ENCODE peak calls at places on chromosomes 16 and 17, in seven cellular contexts. I is progenitor cell of endocrine pancreas; X is CD4-positive, alpha-beta T cell; F is GM20000; B is activated CD8-positive, alpha-beta T cell treated with anti-CD3 and anti-CD28 coated beads for 36 hours; N is cardiac fibroblast; G is foreskin keratinocyte. E is an unnamed sample.

GRCh38 chr17:50765454-50766221 is 1.7 kb downstream of the ANKRD40CL start:
- DNase-seq in I (no peak), X (no peak), F (peak; percentile 45), B (no peak), N (no peak), G (no peak), E (no peak)

GRCh38 chr17:50498021-50498874 is 10.0 kb upstream of the MYCBPAP start:
- DNase-seq in I (no peak), X (no peak), F (no peak), B (no peak), N (no peak), G (no peak), E (no peak)

GRCh38 chr16:1525871-1526607 is 7.4 kb upstream of the TMEM204 start:
- DNase-seq in I (no peak), X (no peak), F (no peak), B (peak; percentile 37), N (no peak), G (no peak), E (no peak)

GRCh38 chr17:50063516-50064252 is 7.8 kb downstream of the ITGA3 start:
- DNase-seq in I (no peak), X (no peak), F (no peak), B (no peak), N (peak; percentile 23), G (no peak), E (no peak)

GRCh38 chr16:70766176-70766575 is 34.8 kb downstream of the VAC14 start:
- DNase-seq in I (no peak), X (no peak), F (no peak), B (no peak), N (no peak), G (no peak), E (no peak)

GRCh38 chr17:21358185-21358584 is 18.0 kb upstream of the KCNJ12 start:
- DNase-seq in I (no peak), X (no peak), F (no peak), B (no peak), N (no peak), G (no peak), E (no peak)

GRCh38 chr17:68310141-68310540 is 18.8 kb downstream of the ARSG start:
- DNase-seq in I (no peak), X (no peak), F (no peak), B (peak; percentile 83), N (no peak), G (no peak), E (no peak)

GRCh38 chr16:70476272-70477020 is 22.1 kb downstream of the FCSK start:
- DNase-seq in I (no peak), X (no peak), F (peak; percentile 96), B (peak; percentile 77), N (peak; percentile 65), G (peak; percentile 50), E (peak; percentile 98)

GRCh38 chr17:13157656-13158055 is 139.8 kb upstream of the ELAC2 start:
- DNase-seq in I (no peak), X (no peak), F (no peak), B (no peak), N (no peak), G (no peak), E (no peak)

GRCh38 chr16:59412275-59412841 is 678.2 kb upstream of the GOT2 start:
- DNase-seq in I (no peak), X (no peak), F (no peak), B (no peak), N (no peak), G (no peak), E (no peak)

GRCh38 chr16:15961060-15961511 is 11.7 kb downstream of the ABCC1 start:
- DNase-seq in I (no peak), X (peak; percentile 59), F (peak; percentile 78), B (peak; percentile 90), N (no peak), G (no peak), E (peak; percentile 77)

GRCh38 chr17:76130473-76130872 is 10.6 kb downstream of the FOXJ1 start:
- DNase-seq in I (no peak), X (no peak), F (no peak), B (no peak), N (no peak), G (no peak), E (no peak)

GRCh38 chr16:12124742-12125141 is 148.2 kb downstream of the SNX29 start:
- DNase-seq in I (no peak), X (no peak), F (no peak), B (no peak), N (no peak), G (no peak), E (no peak)

GRCh38 chr17:72715906-72716572 is 376.4 kb downstream of the SLC39A11 start:
- DNase-seq in I (no peak), X (no peak), F (no peak), B (no peak), N (peak; percentile 93), G (peak; percentile 88), E (no peak)

GRCh38 chr17:77210946-77211541 is 70.3 kb downstream of the SEC14L1 start:
- DNase-seq in I (no peak), X (no peak), F (no peak), B (no peak), N (no peak), G (no peak), E (no peak)

GRCh38 chr16:90046122-90046970 is 27.1 kb upstream of the DBNDD1 start:
- DNase-seq in I (peak; percentile 58), X (no peak), F (peak; percentile 23), B (no peak), N (no peak), G (no peak), E (peak; percentile 11)

GRCh38 chr17:62626719-62627218 is 701 bp upstream of the MRC2 start:
- DNase-seq in I (peak; percentile 39), X (no peak), F (no peak), B (peak; percentile 19), N (peak; percentile 91), G (peak; percentile 15), E (no peak)

GRCh38 chr16:35146723-35147458 is 1687.5 kb downstream of the TP53TG3F start:
- DNase-seq in I (no peak), X (no peak), F (no peak), B (no peak), N (no peak), G (no peak), E (peak; percentile 1)

GRCh38 chr17:15981646-15982580 is 17.6 kb downstream of the ZSWIM7 start:
- DNase-seq in I (no peak), X (no peak), F (no peak), B (no peak), N (peak; percentile 44), G (no peak), E (no peak)

GRCh38 chr17:34257299-34257985 is 2.4 kb downstream of the CCL2 start:
- DNase-seq in I (no peak), X (no peak), F (no peak), B (no peak), N (peak; percentile 66), G (no peak), E (no peak)

GRCh38 chr17:10050597-10051101 is 145.6 kb upstream of the RCVRN start:
- DNase-seq in I (no peak), X (no peak), F (peak; percentile 46), B (peak; percentile 19), N (peak; percentile 51), G (no peak), E (no peak)

GRCh38 chr17:47726796-47727703 is 6.0 kb upstream of the TBX21 start:
- DNase-seq in I (no peak), X (no peak), F (no peak), B (peak; percentile 2), N (no peak), G (no peak), E (no peak)

GRCh38 chr17:58416937-58417299 is 416 bp downstream of the RNF43 start:
- DNase-seq in I (no peak), X (no peak), F (no peak), B (no peak), N (no peak), G (no peak), E (no peak)

GRCh38 chr17:58413684-58414083 is 3.6 kb downstream of the RNF43 start:
- DNase-seq in I (no peak), X (no peak), F (no peak), B (no peak), N (no peak), G (no peak), E (no peak)

GRCh38 chr17:58414596-58414997 is 2.7 kb downstream of the RNF43 start:
- DNase-seq in I (no peak), X (no peak), F (no peak), B (no peak), N (no peak), G (no peak), E (no peak)

GRCh38 chr17:58416396-58416795 is 938 bp downstream of the RNF43 start:
- DNase-seq in I (no peak), X (no peak), F (no peak), B (no peak), N (no peak), G (no peak), E (no peak)

GRCh38 chr17:58415371-58416055 is 1.8 kb downstream of the RNF43 start:
- DNase-seq in I (peak; percentile 23), X (no peak), F (no peak), B (no peak), N (no peak), G (no peak), E (no peak)
- TF ChIP-seq CTCF in I (peak; percentile 20), X (no peak), F (no peak), B (no peak), N (no peak), G (no peak), E (no peak)

GRCh38 chr16:86150646-86151371 is 251.8 kb downstream of the IRF8 start:
- DNase-seq in I (no peak), X (no peak), F (no peak), B (no peak), N (no peak), G (no peak), E (no peak)
- TF ChIP-seq CTCF in I (no peak), X (no peak), F (no peak), B (no peak), N (no peak), G (no peak), E (no peak)

DNA sequence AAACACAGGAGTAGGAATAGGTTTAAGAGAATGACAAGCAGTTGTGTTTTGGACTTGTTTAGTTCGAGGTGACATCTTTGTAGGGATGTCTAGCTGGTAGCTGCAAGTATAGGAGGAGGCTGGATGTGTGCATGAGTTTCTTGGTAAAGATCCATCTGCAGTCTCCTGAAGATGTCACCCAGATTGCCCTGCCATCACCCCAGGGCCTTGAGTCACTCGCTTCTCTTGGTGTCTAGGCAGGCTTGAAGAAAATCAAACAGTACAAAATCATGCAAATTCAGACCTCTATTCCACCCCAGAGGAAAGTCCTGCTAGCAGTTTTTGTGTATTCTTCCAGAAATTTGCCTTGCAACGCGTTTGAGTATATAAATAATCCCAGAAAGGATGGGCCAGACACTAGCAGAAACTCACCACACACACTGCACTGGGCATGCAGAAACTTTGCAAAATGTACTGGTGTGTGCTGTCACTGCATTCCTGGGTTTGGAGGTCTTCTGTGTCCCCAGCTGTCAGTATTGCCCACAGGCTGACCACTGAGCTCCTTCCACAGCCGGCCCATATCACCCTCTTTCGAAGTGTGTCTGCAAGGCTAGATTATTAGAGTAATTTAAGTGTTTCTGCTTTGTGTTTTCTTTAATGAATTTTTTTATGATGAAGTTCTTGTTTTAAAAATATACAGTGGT is 51.5 kb downstream of the TENT4B start:
- DNase-seq in I (no peak), X (no peak), F (no peak), B (no peak), N (no peak), G (no peak), E (no peak)
- TF ChIP-seq CTCF in I (no peak), X (no peak), F (no peak), B (no peak), N (no peak), G (no peak), E (no peak)

GRCh38 chr16:30143347-30143702 is 20.3 kb upstream of the MAPK3 start:
- DNase-seq in I (no peak), X (no peak), F (no peak), B (no peak), N (no peak), G (no peak), E (no peak)
- TF ChIP-seq CTCF in I (no peak), X (no peak), F (no peak), B (no peak), N (no peak), G (no peak), E (no peak)

E was measured in GM13977.